ENCODE peak calls at places on chromosomes 12 and 14, in nine cellular contexts. I is transverse colon; M is naive thymus-derived CD4-positive, alpha-beta T cell; V is fibroblast of pulmonary artery; L is astrocyte; D is AG04449; F is pancreas; Y is adrenal gland; G is upper lobe of left lung. K is an unnamed sample.

GRCh38 chr12:12016284-12017100 is 54.2 kb upstream of the BCL2L14 start:
- DNase-seq in Y (no peak), I (no peak), L (peak; percentile 18), V (peak; percentile 6), D (no peak), G (no peak), F (no peak), M (no peak), K (no peak)

GRCh38 chr14:91114079-91115065 is 499 bp downstream of the DGLUCY start:
- DNase-seq in D (no peak), L (peak; percentile 19), Y (peak; percentile 57), I (peak; percentile 75), F (peak; percentile 72), G (peak; percentile 81), M (peak; percentile 59), V (peak; percentile 44), K (no peak)

GRCh38 chr12:106956048-106956935 is 585 bp downstream of the TMEM263 start:
- DNase-seq in G (peak; percentile 67), I (peak; percentile 67), L (peak; percentile 90), Y (peak; percentile 75), V (peak; percentile 93), M (peak; percentile 26), F (peak; percentile 76), D (peak; percentile 70), K (peak; percentile 79)

GRCh38 chr12:100860611-100861010 is 66.0 kb downstream of the ANO4 start:
- DNase-seq in D (no peak), G (no peak), F (no peak), L (peak; percentile 82), M (no peak), I (no peak), Y (no peak), V (no peak), K (no peak)

GRCh38 chr12:69515394-69515793 is 45.2 kb downstream of the FRS2 start:
- DNase-seq in I (no peak), D (no peak), G (no peak), L (no peak), M (no peak), Y (no peak), V (no peak), F (no peak), K (no peak)

GRCh38 chr14:22646570-22647254 is 2.6 kb upstream of the OR6J1 start:
- DNase-seq in D (no peak), V (peak; percentile 78), F (no peak), Y (no peak), M (no peak), L (peak; percentile 47), I (no peak), G (no peak), K (no peak)

GRCh38 chr12:106511365-106511764 is 71.4 kb upstream of the RFX4 start:
- DNase-seq in L (no peak), Y (no peak), M (no peak), D (no peak), F (no peak), G (no peak), V (no peak), I (no peak), K (no peak)

GRCh38 chr12:127480775-127481314 is 786.1 kb upstream of the TMEM132C start:
- DNase-seq in F (no peak), I (no peak), D (no peak), G (no peak), Y (no peak), V (no peak), L (no peak), M (no peak), K (no peak)

GRCh38 chr12:74328623-74329022 is 209.0 kb upstream of the ATXN7L3B start:
- DNase-seq in D (no peak), F (no peak), M (no peak), Y (no peak), G (no peak), I (no peak), L (no peak), V (no peak), K (no peak)

GRCh38 chr14:69259531-69260245 is at the start of gene GALNT16:
- DNase-seq in I (peak; percentile 25), F (peak; percentile 40), Y (peak; percentile 38), V (no peak), D (no peak), M (no peak), L (peak; percentile 14), G (no peak), K (no peak)

GRCh38 chr12:59453461-59453860 is 142.4 kb upstream of the SLC16A7 start:
- DNase-seq in V (no peak), I (no peak), D (no peak), L (no peak), F (no peak), Y (no peak), M (no peak), G (no peak), K (no peak)

GRCh38 chr12:6115389-6115788 is 9.1 kb downstream of the VWF start:
- DNase-seq in I (no peak), M (no peak), V (no peak), Y (no peak), F (no peak), L (no peak), D (no peak), G (no peak), K (no peak)

GRCh38 chr12:124463341-124463861 is 104.0 kb downstream of the NCOR2 start:
- DNase-seq in G (no peak), M (no peak), I (no peak), F (no peak), L (no peak), V (no peak), D (no peak), Y (no peak), K (peak; percentile 61)

GRCh38 chr12:124464830-124465229 is 102.6 kb downstream of the NCOR2 start:
- DNase-seq in D (no peak), M (no peak), I (no peak), L (no peak), Y (no peak), F (no peak), V (no peak), G (no peak), K (no peak)

GRCh38 chr12:124466200-124467128 is 100.9 kb downstream of the NCOR2 start:
- DNase-seq in G (peak; percentile 75), M (peak; percentile 78), V (peak; percentile 93), I (peak; percentile 66), L (peak; percentile 24), Y (no peak), D (no peak), F (no peak), K (no peak)

GRCh38 chr12:124464062-124464461 is 103.3 kb downstream of the NCOR2 start:
- DNase-seq in F (no peak), I (no peak), Y (no peak), M (no peak), L (no peak), G (no peak), D (no peak), V (no peak), K (no peak)

DNA sequence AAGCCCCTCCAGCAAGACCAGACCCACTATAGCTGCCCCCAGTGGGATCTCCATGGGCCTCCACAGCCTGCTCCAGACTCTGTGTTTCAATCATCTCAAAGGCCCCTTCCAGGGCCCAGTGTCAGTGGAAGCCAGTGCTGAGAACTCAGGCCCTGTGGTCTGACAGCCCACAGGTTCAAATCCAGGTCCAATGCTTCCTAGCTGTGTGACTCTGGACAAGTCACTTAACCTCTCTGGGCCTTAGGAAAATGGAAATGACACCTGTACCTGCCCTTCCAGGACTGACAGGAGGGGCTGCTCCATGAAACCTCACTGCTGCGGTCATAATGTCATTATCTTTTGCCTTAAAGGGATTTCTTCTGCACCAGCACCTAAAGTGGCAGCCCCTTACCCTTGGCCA is 101.9 kb downstream of the NCOR2 start:
- DNase-seq in V (no peak), I (no peak), M (no peak), G (no peak), Y (no peak), F (no peak), D (no peak), L (no peak), K (no peak)
- H3K4me3 ChIP-seq in V (no peak overlapping the region), I (no peak overlapping the region), M (peak overlapping the region; percentile 63), G (no peak overlapping the region), Y (no peak overlapping the region), F (no peak overlapping the region), D (no peak overlapping the region), L (no peak overlapping the region), K (no peak overlapping the region)

DNA sequence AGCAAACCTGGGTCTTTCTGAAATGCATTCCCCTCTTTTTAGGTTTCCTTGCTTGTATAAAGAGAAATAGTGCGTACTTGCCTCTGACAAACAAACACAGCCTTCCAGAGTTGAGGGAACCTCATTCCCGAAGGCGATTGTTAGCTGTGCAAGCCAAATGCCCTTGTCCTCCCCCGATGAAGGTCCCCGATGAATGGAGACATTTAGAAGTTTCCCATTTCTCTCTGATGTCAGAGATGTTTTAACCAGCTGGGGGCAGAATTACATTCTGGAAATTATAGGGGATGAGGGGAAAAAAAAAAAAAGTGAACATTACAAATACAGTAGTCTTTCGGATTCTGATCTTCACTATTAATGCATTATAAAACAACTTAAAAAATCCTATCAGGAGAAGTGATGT is 366.8 kb downstream of the VRK1 start:
- DNase-seq in G (no peak), F (no peak), Y (no peak), M (no peak), I (no peak), V (no peak), L (no peak), D (no peak), K (no peak)
- H3K4me3 ChIP-seq in G (no peak overlapping the region), F (no peak overlapping the region), Y (no peak overlapping the region), M (no peak overlapping the region), I (no peak overlapping the region), V (no peak overlapping the region), L (no peak overlapping the region), D (no peak overlapping the region), K (no peak overlapping the region)

DNA sequence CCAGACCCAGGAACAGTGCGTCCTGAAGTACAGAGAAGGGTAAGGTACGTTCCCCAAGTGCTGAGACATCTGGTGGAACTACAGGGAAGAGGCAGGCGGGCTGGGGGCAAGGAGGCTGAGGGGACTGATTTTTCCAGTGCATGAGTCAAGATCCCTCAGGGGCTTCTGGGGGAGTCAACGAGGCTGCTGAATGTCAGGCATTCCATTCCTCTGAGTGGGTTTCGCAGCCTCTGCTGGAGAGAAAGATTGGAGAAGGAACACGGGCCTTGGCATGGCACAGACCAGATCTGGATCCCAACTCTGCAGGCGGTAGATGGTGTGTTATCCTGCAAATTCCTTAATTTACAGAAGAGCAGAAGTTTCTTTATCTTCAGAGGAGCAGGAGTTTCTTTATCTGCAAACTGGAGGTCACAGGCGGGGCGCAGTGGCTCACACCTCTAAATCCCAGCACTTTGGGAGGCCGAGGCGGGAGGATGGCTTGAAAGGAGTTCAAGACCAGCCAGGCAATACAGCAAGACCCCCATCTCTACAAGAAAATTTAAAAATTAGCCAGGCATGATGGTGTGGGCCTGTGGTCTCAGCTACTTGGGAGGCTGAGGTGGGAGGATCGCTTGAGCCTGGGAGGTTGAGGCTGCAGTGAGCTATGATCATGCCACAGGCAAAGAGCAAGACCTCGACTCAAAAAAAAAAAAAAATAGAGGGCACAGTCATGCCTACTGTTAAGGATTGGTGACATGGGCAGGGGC is 132.6 kb upstream of the MAP1LC3B2 start:
- DNase-seq in F (peak; percentile 20), I (peak; percentile 27), V (peak; percentile 98), D (peak; percentile 96), G (no peak), L (peak; percentile 95), Y (no peak), M (no peak), K (peak; percentile 77)
- H3K4me3 ChIP-seq in F (no peak overlapping the region), I (no peak overlapping the region), V (no peak overlapping the region), D (no peak overlapping the region), G (no peak overlapping the region), L (no peak overlapping the region), Y (no peak overlapping the region), M (no peak overlapping the region), K (no peak overlapping the region)

DNA sequence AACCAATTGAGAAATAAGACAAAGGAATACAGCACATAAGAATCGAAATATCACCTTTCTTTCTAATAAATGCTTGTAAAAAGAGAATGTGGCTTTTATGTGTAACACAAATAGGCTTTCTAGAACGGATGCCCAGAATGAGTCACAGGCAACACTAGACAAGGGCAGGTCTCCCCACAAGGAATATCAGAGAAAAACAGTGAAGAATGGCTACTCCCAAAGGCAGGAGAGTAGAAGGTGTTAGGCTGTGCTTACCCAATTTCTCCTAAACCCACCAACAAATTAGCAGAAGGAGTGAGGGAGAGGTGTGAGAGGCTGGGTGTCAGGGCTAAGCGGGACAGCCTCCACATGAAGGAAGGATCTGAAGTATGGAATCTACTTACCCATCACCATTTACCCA is 55.2 kb downstream of the GALNT4 start:
- DNase-seq in G (no peak), I (no peak), D (no peak), Y (no peak), V (peak; percentile 66), L (peak; percentile 61), M (no peak), F (no peak), K (no peak)
- H3K4me3 ChIP-seq in G (no peak overlapping the region), I (no peak overlapping the region), D (no peak overlapping the region), Y (no peak overlapping the region), V (no peak overlapping the region), L (no peak overlapping the region), M (no peak overlapping the region), F (no peak overlapping the region), K (no peak overlapping the region)

K was measured in retinal pigment epithelial cell.